ENCODE peak calls at places on chromosomes 1 and 21, in ten cellular contexts. J, R, X, V, A, B, Z, W, F and T are unnamed samples.

GRCh38 chr1:227774721-227775665 is 39.8 kb downstream of the SNAP47 start:
- DNase-seq in F (no peak), Z (no peak), B (no peak), X (no peak), R (no peak), W (no peak), J (no peak), A (no peak), V (no peak), T (peak)

GRCh38 chr21:16069713-16070112 is 339.9 kb downstream of the USP25 start:
- DNase-seq in R (no peak), V (no peak), J (no peak), Z (no peak), F (no peak), W (no peak), A (no peak), B (no peak), X (no peak), T (no peak)

GRCh38 chr1:67429528-67430357 is 459 bp downstream of the SERBP1 start:
- DNase-seq in J (no peak), W (peak), X (no peak), F (no peak), R (peak), Z (peak), A (peak), B (peak), V (no peak), T (no peak)

GRCh38 chr1:201639391-201639790 is 100.5 kb downstream of the NAV1 start:
- DNase-seq in J (no peak), F (no peak), W (no peak), Z (no peak), X (no peak), A (no peak), V (no peak), B (no peak), R (no peak), T (no peak)

GRCh38 chr1:112956503-112957132 is 622 bp upstream of the SLC16A1 start:
- DNase-seq in X (no peak), R (peak), W (peak), B (peak), V (no peak), A (peak), Z (peak), F (no peak), J (no peak), T (no peak)

GRCh38 chr1:46302091-46303037 is 1.1 kb downstream of the LRRC41 start:
- DNase-seq in F (no peak), Z (peak), J (no peak), B (peak), A (peak), V (peak), W (peak), X (no peak), R (peak), T (peak)

GRCh38 chr1:85572574-85572973 is 8.0 kb upstream of the CCN1 start:
- DNase-seq in A (no peak), Z (no peak), V (no peak), F (no peak), W (no peak), R (no peak), B (no peak), J (no peak), X (no peak), T (no peak)

GRCh38 chr1:15303912-15304311 is 56.9 kb downstream of the FHAD1 start:
- DNase-seq in B (no peak), F (no peak), W (no peak), Z (no peak), X (no peak), V (no peak), J (no peak), R (no peak), A (no peak), T (no peak)

GRCh38 chr1:55724551-55725325 is 509.6 kb upstream of the USP24 start:
- DNase-seq in X (peak), Z (no peak), R (no peak), J (no peak), W (peak), V (peak), A (no peak), F (peak), B (no peak), T (peak)

GRCh38 chr1:56459260-56459659 is 120.1 kb downstream of the PLPP3 start:
- DNase-seq in W (peak), F (no peak), V (no peak), X (no peak), A (no peak), B (no peak), J (no peak), R (no peak), Z (no peak), T (no peak)